ENCODE peak calls at places on chromosome 17, in ten cellular contexts. One of them, this sample, is unnamed.
A peak's percentile ranks its signal among the peaks of the same experiment; 100 is the strongest.

GRCh38 chr17:8894189-8894611 is 26.7 kb upstream of the PIK3R6 start:
- DNase-seq in NCI-H524 treated with DMSO at 0.1 percent for 48 hours: no peak
- DNase-seq in GM12865: no peak
- DNase-seq in KBM-7: no peak
- DNase-seq in colonic mucosa: no peak
- DNase-seq in GM13977: no peak
- DNase-seq in T47D: no peak
- DNase-seq in lower lobe of right lung: no peak
- DNase-seq in GM06990: no peak
- DNase-seq in RWPE1: no peak
- DNase-seq in this sample: no peak

GRCh38 chr17:45311762-45312476 is 4.9 kb downstream of the MAP3K14 start:
- DNase-seq in NCI-H524 treated with DMSO at 0.1 percent for 48 hours: no peak
- DNase-seq in GM12865: peak; percentile 96
- DNase-seq in KBM-7: no peak
- DNase-seq in colonic mucosa: peak; percentile 84
- DNase-seq in GM13977: peak; percentile 73
- DNase-seq in T47D: peak; percentile 40
- DNase-seq in lower lobe of right lung: peak; percentile 81
- DNase-seq in GM06990: peak; percentile 74
- DNase-seq in RWPE1: peak; percentile 84
- DNase-seq in this sample: peak; percentile 69

GRCh38 chr17:2214047-2214717 is 89.4 kb downstream of the SMG6 start:
- DNase-seq in NCI-H524 treated with DMSO at 0.1 percent for 48 hours: no peak
- DNase-seq in GM12865: no peak
- DNase-seq in KBM-7: no peak
- DNase-seq in colonic mucosa: no peak
- DNase-seq in GM13977: no peak
- DNase-seq in T47D: no peak
- DNase-seq in lower lobe of right lung: no peak
- DNase-seq in GM06990: no peak
- DNase-seq in RWPE1: peak; percentile 41
- DNase-seq in this sample: no peak

GRCh38 chr17:82384730-82385429 is 13.3 kb downstream of the UTS2R start:
- DNase-seq in NCI-H524 treated with DMSO at 0.1 percent for 48 hours: no peak
- DNase-seq in GM12865: no peak
- DNase-seq in KBM-7: no peak
- DNase-seq in colonic mucosa: no peak
- DNase-seq in GM13977: no peak
- DNase-seq in T47D: peak; percentile 95
- DNase-seq in lower lobe of right lung: peak; percentile 69
- DNase-seq in GM06990: no peak
- DNase-seq in RWPE1: peak; percentile 92
- DNase-seq in this sample: peak; percentile 90

GRCh38 chr17:1398900-1399299 is 1.1 kb downstream of the YWHAE start:
- DNase-seq in NCI-H524 treated with DMSO at 0.1 percent for 48 hours: no peak
- DNase-seq in GM12865: peak; percentile 25
- DNase-seq in KBM-7: peak; percentile 36
- DNase-seq in colonic mucosa: peak; percentile 40
- DNase-seq in GM13977: no peak
- DNase-seq in T47D: peak; percentile 21
- DNase-seq in lower lobe of right lung: no peak
- DNase-seq in GM06990: no peak
- DNase-seq in RWPE1: no peak
- DNase-seq in this sample: no peak

GRCh38 chr17:20995164-20995872 is 47.5 kb downstream of the USP22 start:
- DNase-seq in NCI-H524 treated with DMSO at 0.1 percent for 48 hours: no peak
- DNase-seq in GM12865: no peak
- DNase-seq in KBM-7: no peak
- DNase-seq in colonic mucosa: no peak
- DNase-seq in GM13977: no peak
- DNase-seq in T47D: no peak
- DNase-seq in lower lobe of right lung: no peak
- DNase-seq in GM06990: no peak
- DNase-seq in RWPE1: no peak
- DNase-seq in this sample: no peak

GRCh38 chr17:39996789-39997188 is 16.2 kb downstream of the PSMD3 start:
- DNase-seq in NCI-H524 treated with DMSO at 0.1 percent for 48 hours: no peak
- DNase-seq in GM12865: no peak
- DNase-seq in KBM-7: no peak
- DNase-seq in colonic mucosa: no peak
- DNase-seq in GM13977: no peak
- DNase-seq in T47D: no peak
- DNase-seq in lower lobe of right lung: no peak
- DNase-seq in GM06990: no peak
- DNase-seq in RWPE1: no peak
- DNase-seq in this sample: no peak

GRCh38 chr17:6347776-6348175 is 87.1 kb downstream of the AIPL1 start:
- DNase-seq in NCI-H524 treated with DMSO at 0.1 percent for 48 hours: no peak
- DNase-seq in GM12865: no peak
- DNase-seq in KBM-7: no peak
- DNase-seq in colonic mucosa: no peak
- DNase-seq in GM13977: no peak
- DNase-seq in T47D: no peak
- DNase-seq in lower lobe of right lung: no peak
- DNase-seq in GM06990: no peak
- DNase-seq in RWPE1: no peak
- DNase-seq in this sample: no peak

GRCh38 chr17:29625037-29625750 is 2.5 kb upstream of the CORO6 start:
- DNase-seq in NCI-H524 treated with DMSO at 0.1 percent for 48 hours: no peak
- DNase-seq in GM12865: no peak
- DNase-seq in KBM-7: no peak
- DNase-seq in colonic mucosa: no peak
- DNase-seq in GM13977: no peak
- DNase-seq in T47D: peak; percentile 47
- DNase-seq in lower lobe of right lung: no peak
- DNase-seq in GM06990: no peak
- DNase-seq in RWPE1: peak; percentile 61
- DNase-seq in this sample: peak; percentile 76

GRCh38 chr17:48472485-48473281 is 42.7 kb upstream of the SKAP1 start:
- DNase-seq in NCI-H524 treated with DMSO at 0.1 percent for 48 hours: no peak
- DNase-seq in GM12865: peak; percentile 34
- DNase-seq in KBM-7: no peak
- DNase-seq in colonic mucosa: no peak
- DNase-seq in GM13977: no peak
- DNase-seq in T47D: peak; percentile 54
- DNase-seq in lower lobe of right lung: no peak
- DNase-seq in GM06990: peak; percentile 20
- DNase-seq in RWPE1: no peak
- DNase-seq in this sample: peak; percentile 77

GRCh38 chr17:29054835-29055234 is 11.9 kb downstream of the PIPOX start:
- DNase-seq in NCI-H524 treated with DMSO at 0.1 percent for 48 hours: no peak
- DNase-seq in GM12865: no peak
- DNase-seq in KBM-7: no peak
- DNase-seq in colonic mucosa: no peak
- DNase-seq in GM13977: no peak
- DNase-seq in T47D: no peak
- DNase-seq in lower lobe of right lung: no peak
- DNase-seq in GM06990: no peak
- DNase-seq in RWPE1: no peak
- DNase-seq in this sample: no peak

GRCh38 chr17:73952136-73952497 is 251.4 kb upstream of the RPL38 start:
- DNase-seq in NCI-H524 treated with DMSO at 0.1 percent for 48 hours: no peak
- DNase-seq in GM12865: no peak
- DNase-seq in KBM-7: no peak
- DNase-seq in colonic mucosa: no peak
- DNase-seq in GM13977: no peak
- DNase-seq in T47D: no peak
- DNase-seq in lower lobe of right lung: no peak
- DNase-seq in GM06990: no peak
- DNase-seq in RWPE1: no peak
- DNase-seq in this sample: no peak

GRCh38 chr17:77666480-77666879 is 292.0 kb upstream of the TNRC6C start:
- DNase-seq in NCI-H524 treated with DMSO at 0.1 percent for 48 hours: no peak
- DNase-seq in GM12865: no peak
- DNase-seq in KBM-7: peak; percentile 82
- DNase-seq in colonic mucosa: no peak
- DNase-seq in GM13977: no peak
- DNase-seq in T47D: no peak
- DNase-seq in lower lobe of right lung: no peak
- DNase-seq in GM06990: no peak
- DNase-seq in RWPE1: no peak
- DNase-seq in this sample: no peak

GRCh38 chr17:2397247-2398171 is 3.4 kb downstream of the MNT start:
- DNase-seq in NCI-H524 treated with DMSO at 0.1 percent for 48 hours: no peak
- DNase-seq in GM12865: no peak
- DNase-seq in KBM-7: no peak
- DNase-seq in colonic mucosa: no peak
- DNase-seq in GM13977: no peak
- DNase-seq in T47D: no peak
- DNase-seq in lower lobe of right lung: no peak
- DNase-seq in GM06990: no peak
- DNase-seq in RWPE1: no peak
- DNase-seq in this sample: no peak

GRCh38 chr17:37824534-37825485 is 80.0 kb upstream of the HNF1B start:
- DNase-seq in NCI-H524 treated with DMSO at 0.1 percent for 48 hours: no peak
- DNase-seq in GM12865: no peak
- DNase-seq in KBM-7: peak; percentile 75
- DNase-seq in colonic mucosa: no peak
- DNase-seq in GM13977: no peak
- DNase-seq in T47D: no peak
- DNase-seq in lower lobe of right lung: no peak
- DNase-seq in GM06990: no peak
- DNase-seq in RWPE1: peak; percentile 94
- DNase-seq in this sample: peak; percentile 86

GRCh38 chr17:76957600-76958464 is 89.6 kb downstream of the MGAT5B start:
- DNase-seq in NCI-H524 treated with DMSO at 0.1 percent for 48 hours: no peak
- DNase-seq in GM12865: no peak
- DNase-seq in KBM-7: no peak
- DNase-seq in colonic mucosa: no peak
- DNase-seq in GM13977: no peak
- DNase-seq in T47D: no peak
- DNase-seq in lower lobe of right lung: no peak
- DNase-seq in GM06990: no peak
- DNase-seq in RWPE1: no peak
- DNase-seq in this sample: no peak

GRCh38 chr17:14304876-14305636 is 4.2 kb downstream of the HS3ST3B1 start:
- DNase-seq in NCI-H524 treated with DMSO at 0.1 percent for 48 hours: no peak
- DNase-seq in GM12865: no peak
- DNase-seq in KBM-7: no peak
- DNase-seq in colonic mucosa: no peak
- DNase-seq in GM13977: no peak
- DNase-seq in T47D: no peak
- DNase-seq in lower lobe of right lung: no peak
- DNase-seq in GM06990: no peak
- DNase-seq in RWPE1: no peak
- DNase-seq in this sample: no peak

GRCh38 chr17:2796164-2797140 is at the start of gene RAP1GAP2:
- DNase-seq in NCI-H524 treated with DMSO at 0.1 percent for 48 hours: no peak
- DNase-seq in GM12865: peak; percentile 72
- DNase-seq in KBM-7: peak; percentile 98
- DNase-seq in colonic mucosa: peak; percentile 84
- DNase-seq in GM13977: no peak
- DNase-seq in T47D: no peak
- DNase-seq in lower lobe of right lung: peak; percentile 93
- DNase-seq in GM06990: peak; percentile 69
- DNase-seq in RWPE1: no peak
- DNase-seq in this sample: no peak

GRCh38 chr17:65170839-65171238 is 33.7 kb downstream of the RGS9 start:
- DNase-seq in NCI-H524 treated with DMSO at 0.1 percent for 48 hours: no peak
- DNase-seq in GM12865: no peak
- DNase-seq in KBM-7: no peak
- DNase-seq in colonic mucosa: no peak
- DNase-seq in GM13977: no peak
- DNase-seq in T47D: peak; percentile 81
- DNase-seq in lower lobe of right lung: peak; percentile 68
- DNase-seq in GM06990: no peak
- DNase-seq in RWPE1: no peak
- DNase-seq in this sample: peak; percentile 60

GRCh38 chr17:53749178-53749577 is 73.5 kb upstream of the KIF2B start:
- DNase-seq in NCI-H524 treated with DMSO at 0.1 percent for 48 hours: no peak
- DNase-seq in GM12865: no peak
- DNase-seq in KBM-7: no peak
- DNase-seq in colonic mucosa: no peak
- DNase-seq in GM13977: no peak
- DNase-seq in T47D: no peak
- DNase-seq in lower lobe of right lung: no peak
- DNase-seq in GM06990: no peak
- DNase-seq in RWPE1: peak; percentile 23
- DNase-seq in this sample: peak; percentile 77

GRCh38 chr17:80213651-80213975 is 6.5 kb downstream of the SGSH start:
- DNase-seq in NCI-H524 treated with DMSO at 0.1 percent for 48 hours: no peak
- DNase-seq in GM12865: no peak
- DNase-seq in KBM-7: no peak
- DNase-seq in colonic mucosa: no peak
- DNase-seq in GM13977: no peak
- DNase-seq in T47D: no peak
- DNase-seq in lower lobe of right lung: no peak
- DNase-seq in GM06990: no peak
- DNase-seq in RWPE1: no peak
- DNase-seq in this sample: no peak

GRCh38 chr17:2782030-2782429 is 14.2 kb upstream of the RAP1GAP2 start:
- DNase-seq in NCI-H524 treated with DMSO at 0.1 percent for 48 hours: no peak
- DNase-seq in GM12865: no peak
- DNase-seq in KBM-7: peak; percentile 16
- DNase-seq in colonic mucosa: no peak
- DNase-seq in GM13977: no peak
- DNase-seq in T47D: no peak
- DNase-seq in lower lobe of right lung: peak; percentile 59
- DNase-seq in GM06990: no peak
- DNase-seq in RWPE1: no peak
- DNase-seq in this sample: peak; percentile 64

GRCh38 chr17:52744179-52744578 is 585.7 kb upstream of the CA10 start:
- DNase-seq in NCI-H524 treated with DMSO at 0.1 percent for 48 hours: no peak
- DNase-seq in GM12865: no peak
- DNase-seq in KBM-7: no peak
- DNase-seq in colonic mucosa: no peak
- DNase-seq in GM13977: no peak
- DNase-seq in T47D: no peak
- DNase-seq in lower lobe of right lung: no peak
- DNase-seq in GM06990: no peak
- DNase-seq in RWPE1: no peak
- DNase-seq in this sample: no peak